ENCODE peak calls at places on chromosome 1, in five cellular contexts. One of them, this sample, is unnamed. For H3K9me3, the result is how much of the 10 kb centered on the place peaks cover.

GRCh38 chr1:162276493-162276892 is 100.2 kb downstream of the SPATA46 start:
- DNase-seq in trophoblast cell: no peak
- DNase-seq in H1: no peak
- DNase-seq in H9: no peak
- DNase-seq in neuronal stem cell: no peak
- DNase-seq in this sample: peak

GRCh38 chr1:171014878-171015277 is 75.8 kb upstream of the FMO3 start:
- DNase-seq in H1: no peak
- DNase-seq in H9: no peak
- DNase-seq in neuronal stem cell: no peak
- DNase-seq in trophoblast cell: no peak
- DNase-seq in this sample: no peak

GRCh38 chr1:161130266-161130665 is 2.2 kb downstream of the DEDD start:
- DNase-seq in H1: no peak
- DNase-seq in trophoblast cell: no peak
- DNase-seq in H9: no peak
- DNase-seq in neuronal stem cell: no peak
- DNase-seq in this sample: no peak

GRCh38 chr1:106681939-106682522 is 374.4 kb upstream of the PRMT6 start:
- DNase-seq in neuronal stem cell: no peak
- DNase-seq in trophoblast cell: no peak
- DNase-seq in H1: no peak
- DNase-seq in H9: peak
- DNase-seq in this sample: no peak

GRCh38 chr1:29876902-29877301 is 640.6 kb downstream of the PTPRU start:
- DNase-seq in H9: peak
- DNase-seq in neuronal stem cell: no peak
- DNase-seq in trophoblast cell: no peak
- DNase-seq in H1: peak
- DNase-seq in this sample: no peak

GRCh38 chr1:75879985-75880384 is 52.2 kb downstream of the ASB17 start:
- DNase-seq in H1: no peak
- DNase-seq in H9: no peak
- DNase-seq in trophoblast cell: no peak
- DNase-seq in neuronal stem cell: no peak
- DNase-seq in this sample: no peak

GRCh38 chr1:178774263-178774662 is 49.2 kb downstream of the RALGPS2 start:
- DNase-seq in H9: no peak
- DNase-seq in trophoblast cell: no peak
- DNase-seq in neuronal stem cell: no peak
- DNase-seq in H1: no peak
- DNase-seq in this sample: peak

GRCh38 chr1:231626535-231626950 is at the start of gene DISC1:
- DNase-seq in neuronal stem cell: peak
- DNase-seq in H1: peak
- DNase-seq in trophoblast cell: peak
- DNase-seq in H9: peak
- DNase-seq in this sample: peak

GRCh38 chr1:209800984-209801834 is 4.7 kb downstream of the IRF6 start:
- DNase-seq in trophoblast cell: no peak
- DNase-seq in H9: no peak
- DNase-seq in neuronal stem cell: no peak
- DNase-seq in H1: no peak
- DNase-seq in this sample: no peak

GRCh38 chr1:11730429-11730861 is 5.5 kb upstream of the AGTRAP start:
- DNase-seq in H1: no peak
- DNase-seq in H9: no peak
- DNase-seq in trophoblast cell: no peak
- DNase-seq in neuronal stem cell: no peak
- DNase-seq in this sample: peak

GRCh38 chr1:115098979-115099692 is 9.8 kb upstream of the TSPAN2 start:
- DNase-seq in neuronal stem cell: no peak
- DNase-seq in H1: no peak
- DNase-seq in trophoblast cell: no peak
- DNase-seq in H9: no peak
- DNase-seq in this sample: no peak

GRCh38 chr1:224340711-224341384 is 10.9 kb upstream of the NVL start:
- DNase-seq in H1: peak
- DNase-seq in trophoblast cell: no peak
- DNase-seq in neuronal stem cell: no peak
- DNase-seq in H9: peak
- DNase-seq in this sample: no peak

GRCh38 chr1:186165303-186165702 is 209.8 kb downstream of the TPR start:
- DNase-seq in trophoblast cell: no peak
- DNase-seq in H9: no peak
- DNase-seq in neuronal stem cell: no peak
- DNase-seq in H1: no peak
- DNase-seq in this sample: no peak

GRCh38 chr1:32883973-32884372 is 2.3 kb upstream of the HPCA start:
- DNase-seq in trophoblast cell: no peak
- DNase-seq in H9: no peak
- DNase-seq in neuronal stem cell: no peak
- DNase-seq in H1: no peak
- DNase-seq in this sample: no peak

GRCh38 chr1:64982134-64982533 is 15.8 kb upstream of the JAK1 start:
- DNase-seq in neuronal stem cell: no peak
- DNase-seq in trophoblast cell: no peak
- DNase-seq in H1: no peak
- DNase-seq in H9: no peak
- DNase-seq in this sample: no peak

GRCh38 chr1:58412071-58412580 is 134.4 kb downstream of the OMA1 start:
- DNase-seq in H9: no peak
- DNase-seq in H1: no peak
- DNase-seq in neuronal stem cell: no peak
- DNase-seq in trophoblast cell: peak
- DNase-seq in this sample: peak

GRCh38 chr1:224333309-224333926 is 3.4 kb upstream of the NVL start:
- DNase-seq in H1: no peak
- DNase-seq in neuronal stem cell: no peak
- DNase-seq in trophoblast cell: peak
- DNase-seq in H9: no peak
- DNase-seq in this sample: peak

GRCh38 chr1:112312315-112312714 is 83.7 kb upstream of the CTTNBP2NL start:
- DNase-seq in H9: no peak
- DNase-seq in H1: no peak
- DNase-seq in trophoblast cell: no peak
- DNase-seq in neuronal stem cell: no peak
- DNase-seq in this sample: no peak

GRCh38 chr1:26373281-26373680 is 731 bp upstream of the ZNF683 start:
- DNase-seq in H1: no peak
- DNase-seq in H9: no peak
- DNase-seq in trophoblast cell: no peak
- DNase-seq in neuronal stem cell: no peak
- DNase-seq in this sample: no peak

GRCh38 chr1:183877321-183877720 is 72.4 kb downstream of the RGL1 start:
- DNase-seq in H9: no peak
- DNase-seq in trophoblast cell: no peak
- DNase-seq in neuronal stem cell: no peak
- DNase-seq in H1: no peak
- DNase-seq in this sample: no peak

GRCh38 chr1:184300446-184300845 is 86.4 kb upstream of the C1orf21 start:
- DNase-seq in H1: no peak
- DNase-seq in trophoblast cell: no peak
- DNase-seq in neuronal stem cell: no peak
- DNase-seq in H9: no peak
- DNase-seq in this sample: peak

GRCh38 chr1:247487057-247487456 is 29.2 kb upstream of the OR2B11 start:
- DNase-seq in H1: no peak
- DNase-seq in H9: peak
- DNase-seq in trophoblast cell: peak
- DNase-seq in neuronal stem cell: peak
- DNase-seq in this sample: peak

GRCh38 chr1:59332983-59333382 is 36.1 kb downstream of the FGGY start:
- DNase-seq in neuronal stem cell: no peak
- DNase-seq in H1: no peak
- DNase-seq in H9: no peak
- DNase-seq in trophoblast cell: no peak
- DNase-seq in this sample: peak

GRCh38 chr1:224542783-224543440 is 73.2 kb upstream of the CNIH3 start:
- DNase-seq in neuronal stem cell: no peak
- DNase-seq in trophoblast cell: peak
- DNase-seq in H1: no peak
- DNase-seq in H9: no peak
- DNase-seq in this sample: peak

GRCh38 chr1:26237230-26237966 is 3.4 kb downstream of the CEP85 start:
- DNase-seq in trophoblast cell: no peak
- DNase-seq in neuronal stem cell: no peak
- DNase-seq in H9: no peak
- DNase-seq in H1: no peak
- DNase-seq in this sample: peak

GRCh38 chr1:211378844-211379243 is 52.2 kb downstream of the TRAF5 start:
- DNase-seq in neuronal stem cell: no peak
- DNase-seq in H1: no peak
- DNase-seq in H9: no peak
- DNase-seq in trophoblast cell: peak
- DNase-seq in this sample: peak

DNA sequence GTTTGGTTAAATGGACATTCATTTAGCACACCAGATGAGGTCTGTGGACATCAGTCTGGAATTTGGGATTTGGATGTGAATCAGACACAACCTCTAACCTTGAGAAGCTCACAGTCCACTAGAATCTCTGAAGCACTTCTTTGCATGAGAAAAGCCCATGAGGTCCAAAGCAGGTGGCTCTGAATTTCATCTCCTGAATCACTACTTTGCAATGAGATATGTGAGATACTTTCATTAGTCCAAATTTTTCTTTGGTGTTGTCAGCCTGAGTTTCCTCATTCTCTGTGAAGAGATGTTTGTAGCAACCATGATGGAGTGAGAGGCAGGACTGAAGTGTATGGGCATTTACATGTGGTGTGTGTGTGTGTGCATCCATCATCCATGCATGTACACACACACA is 16.5 kb upstream of the LCE2D start:
- DNase-seq in trophoblast cell: peak
- DNase-seq in H1: no peak
- DNase-seq in H9: no peak
- DNase-seq in neuronal stem cell: no peak
- DNase-seq in this sample: no peak
- H3K9me3 ChIP-seq in trophoblast cell: under half
- H3K9me3 ChIP-seq in H1: half or more
- H3K9me3 ChIP-seq in H9: half or more
- H3K9me3 ChIP-seq in neuronal stem cell: under half
- H3K9me3 ChIP-seq in this sample: under half

GRCh38 chr1:110875216-110875731 is 2.3 kb downstream of the CD53 start:
- DNase-seq in H1: no peak
- DNase-seq in trophoblast cell: no peak
- DNase-seq in H9: no peak
- DNase-seq in neuronal stem cell: no peak
- DNase-seq in this sample: no peak

GRCh38 chr1:110872745-110873435 is at the start of gene CD53:
- DNase-seq in neuronal stem cell: no peak
- DNase-seq in H9: no peak
- DNase-seq in H1: no peak
- DNase-seq in trophoblast cell: peak
- DNase-seq in this sample: no peak

GRCh38 chr1:110872366-110872744 is 593 bp upstream of the CD53 start:
- DNase-seq in H9: no peak
- DNase-seq in H1: no peak
- DNase-seq in trophoblast cell: no peak
- DNase-seq in neuronal stem cell: no peak
- DNase-seq in this sample: no peak

GRCh38 chr1:110874303-110875215 is 1.6 kb downstream of the CD53 start:
- DNase-seq in trophoblast cell: no peak
- DNase-seq in neuronal stem cell: no peak
- DNase-seq in H1: no peak
- DNase-seq in H9: no peak
- DNase-seq in this sample: no peak

DNA sequence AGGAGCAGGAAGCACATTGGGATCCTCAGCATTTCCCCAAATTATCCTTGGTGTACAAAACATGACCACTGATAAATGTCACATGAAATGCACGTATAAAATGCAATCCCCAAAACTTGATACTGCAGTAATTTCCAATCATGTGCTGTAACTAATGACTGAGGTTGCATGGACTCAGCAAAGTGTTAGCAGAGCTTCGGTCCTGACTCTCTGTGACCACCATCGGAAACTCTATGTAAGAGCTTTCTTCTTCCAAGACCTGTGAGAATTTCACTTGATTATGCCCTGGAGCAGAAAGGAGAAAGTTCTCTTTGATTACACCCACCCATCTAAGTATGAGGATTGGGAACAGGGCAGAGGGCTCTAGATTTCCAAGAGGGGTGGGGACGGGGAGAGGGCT is 908 bp downstream of the CD53 start:
- DNase-seq in H9: no peak
- DNase-seq in H1: no peak
- DNase-seq in trophoblast cell: no peak
- DNase-seq in neuronal stem cell: no peak
- DNase-seq in this sample: no peak
- H2BK12ac ChIP-seq in H9: no peak
- H2BK12ac ChIP-seq in H1: no peak
- H2BK12ac ChIP-seq in trophoblast cell: no peak
- H2BK12ac ChIP-seq in neuronal stem cell: no peak
- H2BK12ac ChIP-seq in this sample: no peak

DNA sequence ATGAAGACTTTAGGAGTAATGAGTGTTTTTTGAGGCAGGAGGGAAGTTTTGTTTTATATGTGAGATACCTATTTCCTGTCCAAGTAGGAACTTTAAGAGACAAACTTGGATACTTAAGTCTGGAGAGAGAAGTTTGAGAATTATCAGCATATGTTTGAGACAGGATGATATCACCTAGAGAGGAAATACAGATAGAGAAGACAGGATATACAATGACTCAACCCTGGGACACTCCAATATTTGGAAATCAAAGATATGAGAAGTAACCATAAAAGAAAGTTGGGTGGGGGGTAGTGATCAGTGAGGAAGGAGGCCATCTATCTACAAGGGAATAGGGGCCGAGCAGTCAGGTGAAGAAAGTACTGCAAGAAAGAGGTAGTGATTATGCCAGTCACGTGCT is 6.5 kb downstream of the LCE7A start:
- DNase-seq in H1: no peak
- DNase-seq in H9: no peak
- DNase-seq in trophoblast cell: no peak
- DNase-seq in neuronal stem cell: no peak
- DNase-seq in this sample: no peak
- H3K9me3 ChIP-seq in H1: under half
- H3K9me3 ChIP-seq in H9: under half
- H3K9me3 ChIP-seq in trophoblast cell: under half
- H3K9me3 ChIP-seq in neuronal stem cell: under half
- H3K9me3 ChIP-seq in this sample: under half

GRCh38 chr1:154730986-154731489 is 123.1 kb upstream of the ADAR start:
- DNase-seq in H9: no peak
- DNase-seq in neuronal stem cell: no peak
- DNase-seq in H1: no peak
- DNase-seq in trophoblast cell: no peak
- DNase-seq in this sample: peak

GRCh38 chr1:154729598-154729997 is 121.6 kb upstream of the ADAR start:
- DNase-seq in neuronal stem cell: no peak
- DNase-seq in H1: no peak
- DNase-seq in trophoblast cell: no peak
- DNase-seq in H9: no peak
- DNase-seq in this sample: peak

GRCh38 chr1:154727409-154727808 is 119.4 kb upstream of the ADAR start:
- DNase-seq in H1: no peak
- DNase-seq in trophoblast cell: no peak
- DNase-seq in neuronal stem cell: no peak
- DNase-seq in H9: no peak
- DNase-seq in this sample: no peak

GRCh38 chr1:154729031-154729442 is 121.1 kb upstream of the ADAR start:
- DNase-seq in H1: no peak
- DNase-seq in trophoblast cell: no peak
- DNase-seq in neuronal stem cell: no peak
- DNase-seq in H9: no peak
- DNase-seq in this sample: peak

GRCh38 chr1:154730251-154730650 is 122.3 kb upstream of the ADAR start:
- DNase-seq in H1: no peak
- DNase-seq in trophoblast cell: no peak
- DNase-seq in H9: no peak
- DNase-seq in neuronal stem cell: no peak
- DNase-seq in this sample: peak
- H2BK12ac ChIP-seq in H1: peak
- H2BK12ac ChIP-seq in trophoblast cell: no peak
- H2BK12ac ChIP-seq in H9: no peak
- H2BK12ac ChIP-seq in neuronal stem cell: no peak
- H2BK12ac ChIP-seq in this sample: no peak